ENCODE peak calls at places on chromosomes 1 and 21, in eight cellular contexts. K is activated CD4-positive, alpha-beta T cell treated with anti-CD3 and anti-CD28 coated beads, Interleukin-2, amount 10 ng/mL, durations not matched to agents 7 days and 5 days; C is brain microvascular endothelial cell; R is G401; D is AG08396; Z is aorta; F is activated gamma-delta T cell treated with anti-CD3 and anti-CD28 coated beads, Interleukin-2, amount 50 U/mL, for 16 hours; I is mesendoderm. B is an unnamed sample.

GRCh38 chr1:225519166-225519863 is 91.5 kb upstream of the LBR start:
- DNase-seq in D (peak), I (peak), F (no peak), C (no peak), R (no peak), Z (no peak), K (no peak), B (no peak)

GRCh38 chr1:115655307-115655664 is 13.5 kb downstream of the VANGL1 start:
- DNase-seq in I (no peak), K (no peak), C (no peak), R (no peak), D (no peak), Z (no peak), F (no peak), B (no peak)

GRCh38 chr1:97114842-97115241 is 393.3 kb downstream of the PTBP2 start:
- DNase-seq in C (no peak), R (no peak), D (no peak), F (no peak), K (no peak), Z (no peak), I (no peak), B (no peak)

GRCh38 chr1:1286313-1287261 is 6.4 kb downstream of the SCNN1D start:
- DNase-seq in Z (no peak), D (no peak), I (no peak), R (no peak), C (no peak), K (no peak), F (no peak), B (no peak)

GRCh38 chr1:167927075-167927754 is 9.3 kb upstream of the DCAF6 start:
- DNase-seq in R (no peak), C (no peak), Z (no peak), K (no peak), D (no peak), F (no peak), I (no peak), B (no peak)

GRCh38 chr1:94757931-94758330 is 62.2 kb upstream of the SLC44A3 start:
- DNase-seq in D (no peak), Z (no peak), R (no peak), F (no peak), I (peak), C (peak), K (no peak), B (peak)

GRCh38 chr1:99820546-99820945 is 29.6 kb upstream of the AGL start:
- DNase-seq in K (peak), R (no peak), F (no peak), Z (no peak), C (no peak), I (no peak), D (no peak), B (no peak)

GRCh38 chr1:101302831-101303511 is 66.2 kb downstream of the S1PR1 start:
- DNase-seq in R (no peak), C (peak), I (no peak), D (peak), Z (no peak), F (no peak), K (no peak), B (no peak)

GRCh38 chr21:18384771-18385170 is 18.8 kb downstream of the TMPRSS15 start:
- DNase-seq in D (no peak), C (no peak), F (no peak), K (no peak), R (peak), I (peak), Z (no peak), B (no peak)

GRCh38 chr1:198125995-198126758 is 30.6 kb upstream of the NEK7 start:
- DNase-seq in R (no peak), Z (no peak), D (peak), C (peak), I (peak), F (no peak), K (no peak), B (no peak)

GRCh38 chr1:114755006-114755936 is 2.5 kb downstream of the CSDE1 start:
- DNase-seq in K (no peak), D (no peak), I (no peak), C (no peak), F (no peak), Z (no peak), R (no peak), B (no peak)

GRCh38 chr1:208921259-208921658 is 662.3 kb upstream of the CAMK1G start:
- DNase-seq in Z (no peak), D (no peak), F (no peak), K (no peak), C (no peak), I (no peak), R (no peak), B (no peak)

GRCh38 chr1:151680391-151680790 is 36.2 kb downstream of the CELF3 start:
- DNase-seq in K (no peak), C (peak), R (no peak), F (no peak), I (no peak), D (no peak), Z (no peak), B (no peak)

GRCh38 chr1:148353461-148354283 is 129.4 kb downstream of the PPIAL4G start:
- DNase-seq in K (no peak), I (peak), Z (no peak), C (peak), R (peak), F (no peak), D (peak), B (no peak)

GRCh38 chr1:70008658-70009057 is 196.7 kb downstream of the LRRC40 start:
- DNase-seq in Z (no peak), F (no peak), D (no peak), R (no peak), K (no peak), I (no peak), C (no peak), B (no peak)

GRCh38 chr1:79259390-79260336 is 253.1 kb upstream of the ADGRL4 start:
- DNase-seq in Z (no peak), C (no peak), D (peak), I (peak), K (no peak), R (peak), F (no peak), B (no peak)

GRCh38 chr21:27388835-27389234 is 421.9 kb upstream of the ADAMTS5 start:
- DNase-seq in R (no peak), C (no peak), F (no peak), D (no peak), K (no peak), I (no peak), Z (no peak), B (no peak)

GRCh38 chr1:97919568-97920261 is 1.1 kb downstream of the DPYD start:
- DNase-seq in K (no peak), Z (no peak), C (no peak), D (peak), R (no peak), I (no peak), F (no peak), B (no peak)

GRCh38 chr1:154975409-154976205 is 1.1 kb downstream of the CKS1B start:
- DNase-seq in Z (peak), F (peak), R (no peak), I (peak), D (no peak), C (peak), K (peak), B (peak)

GRCh38 chr1:114377356-114377755 is 133.6 kb downstream of the TRIM33 start:
- DNase-seq in I (peak), R (no peak), C (no peak), Z (no peak), D (no peak), K (no peak), F (no peak), B (no peak)

GRCh38 chr1:235127203-235127602 is 1.4 kb downstream of the TOMM20 start:
- DNase-seq in F (no peak), Z (no peak), D (no peak), C (no peak), I (no peak), K (no peak), R (no peak), B (no peak)

GRCh38 chr21:28439852-28440251 is 552.8 kb downstream of the LTN1 start:
- DNase-seq in K (no peak), I (no peak), F (no peak), R (no peak), Z (no peak), D (no peak), C (no peak), B (no peak)

GRCh38 chr1:116033322-116033721 is 57.0 kb downstream of the SLC22A15 start:
- DNase-seq in F (no peak), R (no peak), I (peak), D (no peak), C (no peak), K (no peak), Z (no peak), B (no peak)

GRCh38 chr1:98316286-98316685 is 345.2 kb upstream of the SNX7 start:
- DNase-seq in R (no peak), Z (no peak), D (no peak), K (no peak), C (peak), F (no peak), I (no peak), B (no peak)

GRCh38 chr1:42422672-42423236 is 33.1 kb downstream of the ZMYND12 start:
- DNase-seq in C (no peak), R (no peak), I (no peak), F (no peak), D (no peak), K (no peak), Z (no peak), B (no peak)

GRCh38 chr1:246333855-246334254 is 173.2 kb downstream of the SMYD3 start:
- DNase-seq in R (no peak), C (no peak), F (no peak), I (no peak), Z (no peak), D (no peak), K (no peak), B (no peak)

GRCh38 chr1:171468120-171468790 is 17.1 kb upstream of the PRRC2C start:
- DNase-seq in F (no peak), Z (no peak), C (peak), R (no peak), D (peak), K (no peak), I (no peak), B (no peak)

GRCh38 chr1:109467301-109467777 is 993 bp downstream of the SYPL2 start:
- DNase-seq in C (no peak), R (no peak), D (no peak), F (no peak), I (no peak), K (no peak), Z (no peak), B (no peak)